ENCODE peak calls at places on chromosomes 16 and 17, in six cellular contexts. I, Y, A, T, W and Q are unnamed samples. For H3K36me3, the result is how much of the 10 kb centered on the place peaks cover.

GRCh38 chr17:62611767-62612166 is 15.7 kb upstream of the MRC2 start:
- DNase-seq in I (no peak), Y (no peak), A (no peak), T (no peak), W (no peak), Q (no peak)

GRCh38 chr17:67137860-67138259 is 93.5 kb downstream of the CACNG1 start:
- DNase-seq in I (no peak), Y (no peak), A (no peak), T (no peak), W (no peak), Q (no peak)

GRCh38 chr17:75769536-75769935 is 4.5 kb upstream of the GALK1 start:
- DNase-seq in I (no peak), Y (no peak), A (no peak), T (no peak), W (no peak), Q (peak)

GRCh38 chr17:35666070-35666469 is 65.4 kb upstream of the RASL10B start:
- DNase-seq in I (no peak), Y (no peak), A (no peak), T (no peak), W (no peak), Q (no peak)

GRCh38 chr16:30351586-30352419 is 3.3 kb downstream of the CD2BP2 start:
- DNase-seq in I (peak), Y (peak), A (no peak), T (peak), W (peak), Q (no peak)

GRCh38 chr16:27806986-27807385 is 256.5 kb downstream of the GSG1L start:
- DNase-seq in I (no peak), Y (no peak), A (no peak), T (no peak), W (no peak), Q (no peak)

GRCh38 chr17:15236281-15237105 is 28.6 kb downstream of the PMP22 start:
- DNase-seq in I (no peak), Y (no peak), A (no peak), T (no peak), W (no peak), Q (no peak)

GRCh38 chr16:14289692-14290340 is 218.7 kb downstream of the MRTFB start:
- DNase-seq in I (no peak), Y (peak), A (peak), T (no peak), W (no peak), Q (peak)

GRCh38 chr17:19369846-19370492 is 7.4 kb upstream of the B9D1 start:
- DNase-seq in I (no peak), Y (no peak), A (no peak), T (peak), W (no peak), Q (no peak)

GRCh38 chr17:82257473-82257872 is 16.0 kb downstream of the CSNK1D start:
- DNase-seq in I (no peak), Y (peak), A (no peak), T (no peak), W (no peak), Q (peak)

GRCh38 chr16:54589326-54589725 is 302.7 kb upstream of the IRX3 start:
- DNase-seq in I (no peak), Y (no peak), A (no peak), T (no peak), W (no peak), Q (no peak)

GRCh38 chr16:21302898-21303528 is 24.9 kb upstream of the CRYM start:
- DNase-seq in I (no peak), Y (peak), A (no peak), T (no peak), W (no peak), Q (peak)
- H3K4me3 ChIP-seq in I (no peak), Y (peak), A (no peak), T (no peak), W (no peak), Q (no peak)

DNA sequence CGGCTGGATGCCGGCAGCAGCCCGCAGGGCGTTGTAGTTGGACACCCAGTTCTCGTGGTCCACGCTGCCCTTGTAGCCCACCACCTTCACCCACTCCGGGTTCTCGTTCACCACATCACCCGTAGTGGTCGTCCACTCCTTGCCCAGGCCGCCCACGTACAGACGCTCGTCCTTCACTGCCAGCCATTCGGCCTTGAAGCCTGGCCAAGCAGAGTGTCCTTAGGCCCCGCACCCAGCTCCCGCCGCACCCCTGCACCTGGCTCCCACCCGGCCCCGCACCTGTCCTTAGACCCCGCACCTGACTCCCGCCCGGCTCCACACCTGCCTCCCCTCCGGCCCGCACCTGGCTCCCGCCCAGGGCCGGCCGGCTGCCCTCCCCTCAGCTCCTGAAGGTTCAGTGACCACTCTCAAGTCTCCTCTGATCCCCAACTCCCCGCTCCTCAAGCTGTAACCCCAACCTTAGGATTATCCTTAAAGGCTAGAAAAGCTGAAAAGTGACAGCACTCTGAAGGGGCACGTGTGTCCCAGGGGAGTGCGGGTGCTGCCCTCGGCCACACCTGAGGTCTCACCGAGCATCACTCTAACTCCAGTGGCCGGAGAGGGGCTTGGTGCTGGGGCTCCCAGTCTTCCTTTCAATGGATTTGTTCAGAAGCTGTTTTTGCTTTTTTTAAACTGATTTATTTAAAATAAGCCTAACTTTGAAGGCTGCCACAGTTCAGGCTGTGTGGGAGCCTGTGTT is 14.4 kb downstream of the CANT1 start:
- DNase-seq in I (no peak), Y (no peak), A (no peak), T (no peak), W (no peak), Q (no peak)
- H3K36me3 ChIP-seq in I (under half), Y (half or more), A (half or more), T (under half), W (under half), Q (under half)

DNA sequence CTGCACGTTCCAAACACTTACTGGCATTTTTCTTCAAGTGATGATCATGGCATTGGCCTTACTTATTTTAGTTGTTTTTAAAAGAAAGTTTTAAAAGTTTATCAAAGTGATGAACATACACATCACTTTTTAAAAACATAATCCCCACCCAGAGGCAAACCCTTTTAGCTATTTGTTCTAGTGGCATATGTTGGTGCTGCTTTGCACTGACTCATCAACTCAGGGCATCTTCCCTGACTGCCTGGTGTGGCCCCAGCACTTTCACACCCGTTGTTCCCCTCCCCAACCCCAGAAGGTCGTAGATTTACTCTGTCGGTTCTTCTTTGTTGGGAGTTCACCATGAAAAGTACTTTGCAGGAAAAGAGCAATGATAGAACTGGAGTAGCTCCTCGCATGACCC is 161.3 kb downstream of the RPTOR start:
- DNase-seq in I (no peak), Y (no peak), A (no peak), T (no peak), W (no peak), Q (no peak)
- H3K27ac ChIP-seq in I (no peak), Y (no peak), A (no peak), T (no peak), W (no peak), Q (no peak)

GRCh38 chr16:67279296-67280089 is at the start of gene PLEKHG4:
- DNase-seq in I (peak), Y (peak), A (peak), T (peak), W (peak), Q (peak)
- H3K4me3 ChIP-seq in I (peak), Y (peak), A (peak), T (peak), W (peak), Q (peak)

GRCh38 chr17:76852843-76853242 is 15.4 kb upstream of the MGAT5B start:
- DNase-seq in I (no peak), Y (no peak), A (no peak), T (no peak), W (no peak), Q (no peak)
- H3K36me3 ChIP-seq in I (under half), Y (under half), A (under half), T (under half), W (under half), Q (under half)

GRCh38 chr17:17305282-17305801 is 2.2 kb downstream of the NT5M start:
- DNase-seq in I (no peak), Y (peak), A (peak), T (no peak), W (no peak), Q (peak)
- H3K27ac ChIP-seq in I (no peak), Y (peak), A (peak), T (no peak), W (no peak), Q (no peak)

GRCh38 chr17:45226620-45227019 is 4.9 kb downstream of the FMNL1 start:
- DNase-seq in I (no peak), Y (peak), A (no peak), T (no peak), W (no peak), Q (no peak)

GRCh38 chr17:45225964-45226530 is 4.4 kb downstream of the FMNL1 start:
- DNase-seq in I (peak), Y (peak), A (peak), T (no peak), W (no peak), Q (peak)

GRCh38 chr17:45223541-45224528 is 2.1 kb downstream of the FMNL1 start:
- DNase-seq in I (no peak), Y (peak), A (peak), T (no peak), W (no peak), Q (no peak)

GRCh38 chr17:45224671-45225050 is 3.0 kb downstream of the FMNL1 start:
- DNase-seq in I (no peak), Y (no peak), A (peak), T (no peak), W (no peak), Q (no peak)

DNA sequence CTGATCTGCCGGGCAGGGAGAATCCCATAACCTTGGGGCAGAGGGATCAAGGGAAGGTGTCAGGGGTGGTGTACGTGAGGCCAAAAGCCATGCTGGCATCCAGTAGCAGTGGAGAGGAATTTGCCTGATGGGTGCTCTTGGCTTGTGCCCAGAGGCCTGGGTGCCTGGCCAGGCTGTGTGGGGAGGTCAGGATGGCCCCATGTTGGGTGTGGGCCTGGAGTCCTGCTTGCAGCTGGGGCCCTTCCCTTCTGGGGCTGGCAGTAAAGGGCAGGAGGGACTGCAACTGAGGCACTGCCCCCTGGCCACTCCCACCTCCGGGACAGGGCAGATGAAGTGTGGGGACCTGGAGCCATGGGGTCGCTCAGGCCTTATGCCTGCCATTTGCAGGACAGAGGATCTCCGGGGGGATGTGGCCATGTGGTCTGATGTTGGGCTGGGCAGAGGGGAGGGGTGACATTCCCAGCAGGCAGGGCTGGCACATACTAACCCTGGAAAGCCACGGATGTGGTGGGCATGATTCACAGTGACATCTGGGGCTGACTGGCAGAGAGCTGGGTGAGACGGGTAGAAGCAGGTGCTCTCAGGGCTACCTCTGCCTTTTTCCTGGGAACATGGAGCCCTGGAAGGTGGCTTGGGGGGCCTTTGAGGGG is 3.5 kb downstream of the FMNL1 start:
- DNase-seq in I (no peak), Y (peak), A (peak), T (no peak), W (no peak), Q (no peak)
- H3K4me3 ChIP-seq in I (no peak), Y (peak), A (peak), T (no peak), W (no peak), Q (no peak)